ENCODE peak calls at places on chromosome 1, in five cellular contexts. H, O, A, F and R are unnamed samples.

GRCh38 chr1:21568809-21569385 is 59.7 kb downstream of the ALPL start:
- DNase-seq in H (no peak), O (no peak), A (no peak), F (peak; percentile 45), R (no peak)

GRCh38 chr1:9111957-9112356 is 16.9 kb downstream of the GPR157 start:
- DNase-seq in F (peak; percentile 63), H (no peak), O (no peak), A (no peak), R (no peak)

GRCh38 chr1:229893762-229894444 is 173.1 kb upstream of the GALNT2 start:
- DNase-seq in A (no peak), H (peak; percentile 80), O (no peak), F (no peak), R (no peak)

GRCh38 chr1:83545450-83545849 is 453.5 kb downstream of the TTLL7 start:
- DNase-seq in F (no peak), O (no peak), H (no peak), A (peak; percentile 55), R (no peak)

GRCh38 chr1:203426870-203427269 is 48.7 kb upstream of the PRELP start:
- DNase-seq in O (no peak), H (no peak), A (no peak), F (no peak), R (no peak)

GRCh38 chr1:204516180-204516879 is at the start of gene MDM4:
- DNase-seq in F (peak; percentile 96), O (peak; percentile 85), H (peak; percentile 98), A (peak; percentile 98), R (peak; percentile 94)

GRCh38 chr1:203629509-203630082 is 3.0 kb downstream of the ATP2B4 start:
- DNase-seq in F (peak; percentile 87), A (peak; percentile 86), H (no peak), O (peak; percentile 50), R (peak; percentile 58)

GRCh38 chr1:22876359-22877111 is 96.1 kb downstream of the LACTBL1 start:
- DNase-seq in H (no peak), F (no peak), O (no peak), A (peak; percentile 70), R (no peak)

GRCh38 chr1:165697491-165697880 is 876 bp downstream of the ALDH9A1 start:
- DNase-seq in H (no peak), O (no peak), A (no peak), F (no peak), R (no peak)

GRCh38 chr1:175826705-175827104 is 83.3 kb upstream of the TNR start:
- DNase-seq in O (no peak), A (no peak), H (no peak), F (no peak), R (no peak)

GRCh38 chr1:40014812-40015594 is 25.5 kb upstream of the CAP1 start:
- DNase-seq in O (no peak), H (no peak), A (peak; percentile 17), F (no peak), R (no peak)

DNA sequence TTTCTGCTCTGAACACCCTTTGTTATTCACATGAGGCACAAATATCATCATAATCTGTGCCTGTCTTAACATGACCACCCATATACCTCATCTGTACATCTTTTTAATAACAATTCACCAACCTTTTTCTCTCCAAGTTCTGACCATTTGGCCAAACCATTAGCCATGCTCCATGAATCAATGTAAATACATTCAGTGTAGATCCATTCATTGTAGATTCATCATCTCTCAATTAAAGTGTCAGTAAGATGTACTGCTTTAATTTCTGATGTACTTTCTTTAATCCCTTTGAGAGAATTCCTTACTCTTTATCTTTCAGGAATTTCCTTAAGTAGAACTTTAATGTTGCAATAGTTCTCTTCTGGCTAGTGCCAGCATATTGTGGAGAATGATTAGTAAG is 126.2 kb upstream of the LRRC7 start:
- DNase-seq in F (no peak), H (no peak), A (no peak), O (no peak), R (no peak)
- H3K9me3 ChIP-seq in F (no peaks in the 10 kb centered on the region), H (no peaks in the 10 kb centered on the region), A (no peaks in the 10 kb centered on the region), O (no peaks in the 10 kb centered on the region), R (no peaks in the 10 kb centered on the region)

DNA sequence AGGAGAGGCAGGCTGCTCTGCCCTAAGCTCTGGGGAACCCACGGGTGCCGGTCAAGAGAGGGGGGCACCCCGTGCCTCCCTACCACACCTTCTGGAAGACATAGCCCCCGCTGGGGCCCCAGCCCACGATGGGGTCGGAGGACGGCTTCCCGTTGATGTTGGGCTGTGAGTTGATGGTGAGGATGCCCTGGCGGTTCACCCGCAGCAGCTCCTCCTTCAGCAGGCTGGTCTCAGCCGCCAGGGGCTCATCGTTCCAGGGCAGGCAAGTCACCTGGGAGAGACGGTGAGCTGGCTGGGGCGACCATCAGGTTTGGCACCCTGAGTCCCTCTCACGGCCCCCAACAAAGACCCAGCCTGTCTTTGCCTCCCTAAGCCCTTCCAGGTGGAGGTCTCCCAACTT is 11.9 kb downstream of the MTHFR start:
- DNase-seq in F (peak; percentile 69), O (no peak), A (no peak), H (no peak), R (peak; percentile 52)
- H3K4me1 ChIP-seq in F (peaks cover 30% of the 10 kb centered on the region), O (no peaks in the 10 kb centered on the region), A (peaks cover 12% of the 10 kb centered on the region), H (peaks cover 35% of the 10 kb centered on the region), R (peaks cover 26% of the 10 kb centered on the region)

GRCh38 chr1:63621698-63622097 is 28.5 kb downstream of the PGM1 start:
- DNase-seq in F (peak; percentile 77), O (no peak), A (no peak), H (no peak), R (no peak)
- H3K27ac ChIP-seq in F (no peak overlapping the region), O (no peak overlapping the region), A (no peak overlapping the region), H (peak overlapping the region; percentile 56), R (peak overlapping the region; percentile 17)

GRCh38 chr1:226960256-226960655 is 20.2 kb downstream of the COQ8A start:
- DNase-seq in O (no peak), A (no peak), F (no peak), H (no peak), R (no peak)

GRCh38 chr1:226954777-226955176 is 14.7 kb downstream of the COQ8A start:
- DNase-seq in A (no peak), O (no peak), H (no peak), F (no peak), R (no peak)

GRCh38 chr1:226956942-226957713 is 17.0 kb downstream of the COQ8A start:
- DNase-seq in F (no peak), O (no peak), A (peak; percentile 7), H (no peak), R (no peak)

GRCh38 chr1:226958300-226958699 is 18.2 kb downstream of the COQ8A start:
- DNase-seq in O (no peak), F (peak; percentile 45), A (peak; percentile 18), H (no peak), R (no peak)

GRCh38 chr1:226957714-226958113 is 17.6 kb downstream of the COQ8A start:
- DNase-seq in A (peak; percentile 14), H (no peak), O (no peak), F (no peak), R (no peak)
- H3K9me3 ChIP-seq in A (peaks cover 11% of the 10 kb centered on the region), H (no peaks in the 10 kb centered on the region), O (no peaks in the 10 kb centered on the region), F (no peaks in the 10 kb centered on the region), R (no peaks in the 10 kb centered on the region)